ENCODE peak calls at places on chromosomes 16 and 17, in six cellular contexts. One of them, this sample, is unnamed.

GRCh38 chr17:67518881-67519280 is 141.8 kb downstream of the PITPNC1 start:
- DNase-seq in CD4-positive, alpha-beta memory T cell: no peak
- DNase-seq in fibroblast of mammary gland: peak
- DNase-seq in fibroblast of pulmonary artery: no peak
- DNase-seq in neuronal stem cell: no peak
- DNase-seq in SJCRH30: no peak
- DNase-seq in this sample: no peak

GRCh38 chr16:85170066-85171003 is 58.1 kb upstream of the CIBAR2 start:
- DNase-seq in CD4-positive, alpha-beta memory T cell: no peak
- DNase-seq in fibroblast of mammary gland: no peak
- DNase-seq in fibroblast of pulmonary artery: no peak
- DNase-seq in neuronal stem cell: no peak
- DNase-seq in SJCRH30: peak
- DNase-seq in this sample: no peak

GRCh38 chr17:40218740-40219072 is 398 bp upstream of the WIPF2 start:
- DNase-seq in CD4-positive, alpha-beta memory T cell: peak
- DNase-seq in fibroblast of mammary gland: peak
- DNase-seq in fibroblast of pulmonary artery: peak
- DNase-seq in neuronal stem cell: peak
- DNase-seq in SJCRH30: peak
- DNase-seq in this sample: peak

GRCh38 chr17:63919311-63919723 is 678 bp upstream of the GH1 start:
- DNase-seq in CD4-positive, alpha-beta memory T cell: peak
- DNase-seq in fibroblast of mammary gland: peak
- DNase-seq in fibroblast of pulmonary artery: peak
- DNase-seq in neuronal stem cell: peak
- DNase-seq in SJCRH30: peak
- DNase-seq in this sample: peak

GRCh38 chr17:64622931-64623654 is 39.0 kb downstream of the SMURF2 start:
- DNase-seq in CD4-positive, alpha-beta memory T cell: no peak
- DNase-seq in fibroblast of mammary gland: peak
- DNase-seq in fibroblast of pulmonary artery: peak
- DNase-seq in neuronal stem cell: no peak
- DNase-seq in SJCRH30: no peak
- DNase-seq in this sample: no peak

GRCh38 chr16:58018803-58019202 is 6.8 kb upstream of the MMP15 start:
- DNase-seq in CD4-positive, alpha-beta memory T cell: no peak
- DNase-seq in fibroblast of mammary gland: no peak
- DNase-seq in fibroblast of pulmonary artery: no peak
- DNase-seq in neuronal stem cell: no peak
- DNase-seq in SJCRH30: no peak
- DNase-seq in this sample: no peak

GRCh38 chr16:89815639-89816348 is 653 bp downstream of the FANCA start:
- DNase-seq in CD4-positive, alpha-beta memory T cell: no peak
- DNase-seq in fibroblast of mammary gland: peak
- DNase-seq in fibroblast of pulmonary artery: no peak
- DNase-seq in neuronal stem cell: no peak
- DNase-seq in SJCRH30: peak
- DNase-seq in this sample: no peak

GRCh38 chr16:71421911-71422310 is 19.9 kb downstream of the TLE7 start:
- DNase-seq in CD4-positive, alpha-beta memory T cell: no peak
- DNase-seq in fibroblast of mammary gland: peak
- DNase-seq in fibroblast of pulmonary artery: no peak
- DNase-seq in neuronal stem cell: no peak
- DNase-seq in SJCRH30: peak
- DNase-seq in this sample: no peak

GRCh38 chr17:27601069-27601974 is 29.7 kb upstream of the LGALS9 start:
- DNase-seq in CD4-positive, alpha-beta memory T cell: peak
- DNase-seq in fibroblast of mammary gland: peak
- DNase-seq in fibroblast of pulmonary artery: peak
- DNase-seq in neuronal stem cell: peak
- DNase-seq in SJCRH30: peak
- DNase-seq in this sample: peak

GRCh38 chr17:66957951-66958579 is 6.4 kb upstream of the CACNG4 start:
- DNase-seq in CD4-positive, alpha-beta memory T cell: no peak
- DNase-seq in fibroblast of mammary gland: no peak
- DNase-seq in fibroblast of pulmonary artery: no peak
- DNase-seq in neuronal stem cell: no peak
- DNase-seq in SJCRH30: peak
- DNase-seq in this sample: no peak

GRCh38 chr16:57690782-57691471 is 3.7 kb upstream of the DRC7 start:
- DNase-seq in CD4-positive, alpha-beta memory T cell: no peak
- DNase-seq in fibroblast of mammary gland: peak
- DNase-seq in fibroblast of pulmonary artery: peak
- DNase-seq in neuronal stem cell: no peak
- DNase-seq in SJCRH30: no peak
- DNase-seq in this sample: no peak

GRCh38 chr17:43085489-43085888 is 39.7 kb downstream of the BRCA1 start:
- DNase-seq in CD4-positive, alpha-beta memory T cell: no peak
- DNase-seq in fibroblast of mammary gland: peak
- DNase-seq in fibroblast of pulmonary artery: peak
- DNase-seq in neuronal stem cell: no peak
- DNase-seq in SJCRH30: no peak
- DNase-seq in this sample: no peak

GRCh38 chr17:63702223-63702577 is 2.3 kb upstream of the LIMD2 start:
- DNase-seq in CD4-positive, alpha-beta memory T cell: peak
- DNase-seq in fibroblast of mammary gland: no peak
- DNase-seq in fibroblast of pulmonary artery: no peak
- DNase-seq in neuronal stem cell: no peak
- DNase-seq in SJCRH30: no peak
- DNase-seq in this sample: peak

GRCh38 chr17:65177901-65178300 is 40.7 kb downstream of the RGS9 start:
- DNase-seq in CD4-positive, alpha-beta memory T cell: no peak
- DNase-seq in fibroblast of mammary gland: peak
- DNase-seq in fibroblast of pulmonary artery: peak
- DNase-seq in neuronal stem cell: no peak
- DNase-seq in SJCRH30: no peak
- DNase-seq in this sample: no peak

GRCh38 chr17:38632334-38632733 is 26.6 kb upstream of the SRCIN1 start:
- DNase-seq in CD4-positive, alpha-beta memory T cell: no peak
- DNase-seq in fibroblast of mammary gland: no peak
- DNase-seq in fibroblast of pulmonary artery: no peak
- DNase-seq in neuronal stem cell: no peak
- DNase-seq in SJCRH30: no peak
- DNase-seq in this sample: no peak

GRCh38 chr16:71460246-71460645 is 1.8 kb downstream of the ZNF23 start:
- DNase-seq in CD4-positive, alpha-beta memory T cell: no peak
- DNase-seq in fibroblast of mammary gland: peak
- DNase-seq in fibroblast of pulmonary artery: peak
- DNase-seq in neuronal stem cell: no peak
- DNase-seq in SJCRH30: no peak
- DNase-seq in this sample: no peak

GRCh38 chr17:68576811-68577551 is 24.2 kb downstream of the FAM20A start:
- DNase-seq in CD4-positive, alpha-beta memory T cell: no peak
- DNase-seq in fibroblast of mammary gland: peak
- DNase-seq in fibroblast of pulmonary artery: peak
- DNase-seq in neuronal stem cell: no peak
- DNase-seq in SJCRH30: peak
- DNase-seq in this sample: no peak

GRCh38 chr16:86142801-86143236 is 243.9 kb downstream of the IRF8 start:
- DNase-seq in CD4-positive, alpha-beta memory T cell: no peak
- DNase-seq in fibroblast of mammary gland: no peak
- DNase-seq in fibroblast of pulmonary artery: no peak
- DNase-seq in neuronal stem cell: no peak
- DNase-seq in SJCRH30: peak
- DNase-seq in this sample: no peak

GRCh38 chr16:69132424-69133252 is at the start of the genes CHTF8 and UTP4:
- DNase-seq in CD4-positive, alpha-beta memory T cell: peak
- DNase-seq in fibroblast of mammary gland: peak
- DNase-seq in fibroblast of pulmonary artery: peak
- DNase-seq in neuronal stem cell: peak
- DNase-seq in SJCRH30: peak
- DNase-seq in this sample: peak

GRCh38 chr16:69131167-69131748 is 1.1 kb downstream of the CHTF8 start:
- DNase-seq in CD4-positive, alpha-beta memory T cell: no peak
- DNase-seq in fibroblast of mammary gland: no peak
- DNase-seq in fibroblast of pulmonary artery: no peak
- DNase-seq in neuronal stem cell: peak
- DNase-seq in SJCRH30: peak
- DNase-seq in this sample: peak

GRCh38 chr16:69127966-69128510 is 4.3 kb downstream of the CHTF8 start:
- DNase-seq in CD4-positive, alpha-beta memory T cell: no peak
- DNase-seq in fibroblast of mammary gland: no peak
- DNase-seq in fibroblast of pulmonary artery: no peak
- DNase-seq in neuronal stem cell: no peak
- DNase-seq in SJCRH30: no peak
- DNase-seq in this sample: no peak

GRCh38 chr16:69131749-69132423 is 502 bp downstream of the CHTF8 start:
- DNase-seq in CD4-positive, alpha-beta memory T cell: no peak
- DNase-seq in fibroblast of mammary gland: peak
- DNase-seq in fibroblast of pulmonary artery: peak
- DNase-seq in neuronal stem cell: peak
- DNase-seq in SJCRH30: peak
- DNase-seq in this sample: peak

DNA sequence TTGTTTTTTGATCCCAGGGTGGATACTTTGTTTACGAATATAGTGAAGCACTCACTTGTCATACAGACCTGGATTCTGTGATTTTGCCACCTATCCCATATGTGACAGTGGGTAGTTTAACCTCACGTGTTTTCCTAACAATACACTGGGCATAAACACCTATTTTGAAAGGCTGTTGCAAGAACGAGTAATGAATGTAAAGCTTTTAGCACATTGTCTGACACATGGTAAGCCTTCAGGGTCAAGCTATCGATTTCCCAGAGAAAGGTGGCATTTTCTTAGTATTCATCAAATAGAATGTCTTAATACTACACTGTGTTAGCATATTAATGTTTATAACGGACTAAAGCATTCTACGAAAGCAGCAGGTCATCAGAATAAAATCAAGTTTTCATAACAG is 1.9 kb downstream of the CHTF8 start:
- DNase-seq in CD4-positive, alpha-beta memory T cell: no peak
- DNase-seq in fibroblast of mammary gland: no peak
- DNase-seq in fibroblast of pulmonary artery: no peak
- DNase-seq in neuronal stem cell: no peak
- DNase-seq in SJCRH30: no peak
- DNase-seq in this sample: no peak
- H3K4me3 ChIP-seq in CD4-positive, alpha-beta memory T cell: no peak
- H3K4me3 ChIP-seq in fibroblast of mammary gland: no peak
- H3K4me3 ChIP-seq in fibroblast of pulmonary artery: peak
- H3K4me3 ChIP-seq in neuronal stem cell: no peak
- H3K4me3 ChIP-seq in SJCRH30: no peak
- H3K4me3 ChIP-seq in this sample: no peak

GRCh38 chr17:79930786-79931516 is 91.7 kb upstream of the CBX4 start:
- DNase-seq in CD4-positive, alpha-beta memory T cell: no peak
- DNase-seq in fibroblast of mammary gland: no peak
- DNase-seq in fibroblast of pulmonary artery: no peak
- DNase-seq in neuronal stem cell: no peak
- DNase-seq in SJCRH30: no peak
- DNase-seq in this sample: no peak
- H3K4me3 ChIP-seq in CD4-positive, alpha-beta memory T cell: no peak
- H3K4me3 ChIP-seq in fibroblast of mammary gland: no peak
- H3K4me3 ChIP-seq in fibroblast of pulmonary artery: no peak
- H3K4me3 ChIP-seq in neuronal stem cell: peak
- H3K4me3 ChIP-seq in SJCRH30: no peak
- H3K4me3 ChIP-seq in this sample: no peak

GRCh38 chr16:7185179-7185578 is 147.5 kb upstream of the RBFOX1 start:
- DNase-seq in CD4-positive, alpha-beta memory T cell: no peak
- DNase-seq in fibroblast of mammary gland: no peak
- DNase-seq in fibroblast of pulmonary artery: no peak
- DNase-seq in neuronal stem cell: no peak
- DNase-seq in SJCRH30: no peak
- DNase-seq in this sample: no peak
- H3K4me3 ChIP-seq in CD4-positive, alpha-beta memory T cell: no peak
- H3K4me3 ChIP-seq in fibroblast of mammary gland: no peak
- H3K4me3 ChIP-seq in fibroblast of pulmonary artery: no peak
- H3K4me3 ChIP-seq in neuronal stem cell: no peak
- H3K4me3 ChIP-seq in SJCRH30: no peak
- H3K4me3 ChIP-seq in this sample: no peak

DNA sequence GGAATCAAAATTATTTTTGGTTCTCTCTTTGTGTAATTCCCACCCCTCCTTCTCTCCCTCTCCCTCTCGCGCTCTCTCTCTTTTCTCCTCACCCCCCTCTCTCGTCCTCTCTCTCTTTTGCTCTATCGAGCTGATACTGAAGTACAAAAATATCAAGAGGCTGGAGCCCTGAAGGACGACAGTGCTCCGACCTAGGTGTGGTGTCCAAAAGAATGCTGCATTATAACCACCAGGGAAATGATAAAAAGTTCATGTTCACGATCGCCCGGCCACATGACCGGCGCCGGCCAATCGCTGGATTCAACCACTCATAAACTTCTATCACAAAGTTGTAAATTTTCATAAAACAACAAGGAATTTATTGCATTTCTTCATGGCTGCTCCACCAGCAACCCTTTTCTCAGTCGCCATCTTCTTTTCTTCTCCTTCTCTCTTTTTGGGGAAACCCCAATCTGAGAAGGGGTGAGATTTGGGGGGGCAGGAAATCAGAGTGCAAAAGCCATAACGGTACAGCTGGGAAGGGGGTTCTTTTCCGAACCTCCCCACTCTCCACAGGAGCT is at the start of gene HOXB6:
- DNase-seq in CD4-positive, alpha-beta memory T cell: no peak
- DNase-seq in fibroblast of mammary gland: peak
- DNase-seq in fibroblast of pulmonary artery: no peak
- DNase-seq in neuronal stem cell: no peak
- DNase-seq in SJCRH30: peak
- DNase-seq in this sample: no peak
- H3K4me3 ChIP-seq in CD4-positive, alpha-beta memory T cell: no peak
- H3K4me3 ChIP-seq in fibroblast of mammary gland: peak
- H3K4me3 ChIP-seq in fibroblast of pulmonary artery: peak
- H3K4me3 ChIP-seq in neuronal stem cell: no peak
- H3K4me3 ChIP-seq in SJCRH30: peak
- H3K4me3 ChIP-seq in this sample: no peak

DNA sequence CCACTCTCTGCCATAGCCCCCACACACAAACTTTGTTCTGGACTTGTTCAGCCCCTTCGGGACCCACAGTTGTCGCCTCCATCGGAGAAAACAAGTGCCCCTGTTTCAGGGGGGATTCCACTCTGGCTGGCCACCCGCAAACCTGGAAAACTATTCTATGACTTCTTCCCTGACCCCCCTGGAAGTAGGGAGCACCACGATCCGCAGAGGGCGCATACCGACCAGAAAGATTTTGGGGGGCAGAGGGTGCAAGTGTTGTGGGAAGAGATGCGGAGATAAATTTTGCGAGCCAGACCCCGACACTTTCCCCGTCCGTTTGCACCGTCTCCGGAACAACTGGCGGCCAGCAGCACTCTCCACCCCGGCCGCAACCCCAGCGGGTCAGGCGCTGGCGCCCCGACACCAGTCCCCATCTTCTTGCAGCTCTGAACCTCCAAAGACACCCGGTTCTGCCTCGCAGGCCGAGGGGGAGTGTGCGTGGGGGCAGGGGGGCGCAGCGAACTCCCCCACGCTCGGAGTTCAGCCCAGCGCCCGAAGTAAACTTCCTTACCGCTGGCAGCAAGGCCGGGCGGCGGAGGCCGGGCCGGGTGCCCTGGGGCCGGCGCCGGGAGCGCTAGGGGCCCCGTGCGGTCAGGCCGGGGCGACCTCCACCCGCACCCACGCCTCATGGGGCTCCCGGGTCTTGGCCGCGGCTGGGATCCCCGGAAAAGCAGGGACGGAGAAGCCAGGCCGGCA is 744 bp downstream of the SALL1 start:
- DNase-seq in CD4-positive, alpha-beta memory T cell: no peak
- DNase-seq in fibroblast of mammary gland: no peak
- DNase-seq in fibroblast of pulmonary artery: no peak
- DNase-seq in neuronal stem cell: no peak
- DNase-seq in SJCRH30: no peak
- DNase-seq in this sample: no peak
- H3K4me3 ChIP-seq in CD4-positive, alpha-beta memory T cell: no peak
- H3K4me3 ChIP-seq in fibroblast of mammary gland: peak
- H3K4me3 ChIP-seq in fibroblast of pulmonary artery: peak
- H3K4me3 ChIP-seq in neuronal stem cell: peak
- H3K4me3 ChIP-seq in SJCRH30: peak
- H3K4me3 ChIP-seq in this sample: no peak